ENCODE peak calls at places on chromosomes 6 and 20, in five cellular contexts. X is activated T-cell treated with anti-CD3 and anti-CD28 coated beads for 1 hour; S is NCI-H774; G is central memory CD4-positive, alpha-beta T cell; E is AG08395. N is an unnamed sample.

GRCh38 chr20:1816384-1817381 is 78.5 kb upstream of the SIRPA start:
- DNase-seq in X (no peak), S (no peak), G (no peak), E (peak), N (no peak)

GRCh38 chr20:32911355-32911754 is 52.6 kb downstream of the EFCAB8 start:
- DNase-seq in X (no peak), S (no peak), G (no peak), E (no peak), N (no peak)

GRCh38 chr6:137798846-137799245 is 68.2 kb upstream of the TNFAIP3 start:
- DNase-seq in X (no peak), S (no peak), G (peak), E (no peak), N (no peak)

GRCh38 chr20:57221916-57222630 is 44.4 kb downstream of the BMP7 start:
- DNase-seq in X (no peak), S (no peak), G (no peak), E (no peak), N (no peak)

GRCh38 chr6:43149260-43149659 is 21.8 kb upstream of the SRF start:
- DNase-seq in X (no peak), S (no peak), G (no peak), E (peak), N (no peak)

GRCh38 chr20:16490696-16491095 is 82.6 kb downstream of the KIF16B start:
- DNase-seq in X (no peak), S (no peak), G (no peak), E (no peak), N (no peak)

GRCh38 chr20:46767127-46767761 is 57.8 kb downstream of the SLC2A10 start:
- DNase-seq in X (no peak), S (peak), G (no peak), E (peak), N (peak)

GRCh38 chr20:22584922-22585785 is 782 bp upstream of the FOXA2 start:
- DNase-seq in X (no peak), S (peak), G (no peak), E (no peak), N (peak)

N was measured in NCI-H1436.